ENCODE peak calls at places on chromosome 20, in four cellular contexts. J, R, F and L are unnamed samples.

GRCh38 chr20:46253391-46253790 is 54.9 kb downstream of the CDH22 start:
- DNase-seq in J (peak; percentile 53), R (peak; percentile 21), F (no peak), L (no peak)

GRCh38 chr20:37905969-37906613 is 3.2 kb downstream of the VSTM2L start:
- DNase-seq in J (no peak), R (no peak), F (no peak), L (no peak)

GRCh38 chr20:17653835-17654648 is 28.0 kb downstream of the RRBP1 start:
- DNase-seq in J (no peak), R (no peak), F (no peak), L (no peak)

GRCh38 chr20:33316343-33316742 is 33.3 kb downstream of the BPIFB1 start:
- DNase-seq in J (no peak), R (no peak), F (no peak), L (no peak)

GRCh38 chr20:2688041-2688591 is 4.5 kb upstream of the EBF4 start:
- DNase-seq in J (peak; percentile 79), R (peak; percentile 68), F (peak; percentile 36), L (peak; percentile 63)

GRCh38 chr20:34716921-34717229 is 12.7 kb downstream of the TP53INP2 start:
- DNase-seq in J (no peak), R (no peak), F (no peak), L (no peak)

GRCh38 chr20:23347791-23348190 is 2.8 kb upstream of the NXT1 start:
- DNase-seq in J (no peak), R (no peak), F (no peak), L (no peak)

GRCh38 chr20:1894951-1895673 is at the start of gene SIRPA:
- DNase-seq in J (peak; percentile 42), R (peak; percentile 61), F (peak; percentile 69), L (peak; percentile 67)

GRCh38 chr20:62933966-62934365 is 4.0 kb upstream of the GID8 start:
- DNase-seq in J (no peak), R (no peak), F (no peak), L (no peak)

GRCh38 chr20:36175016-36175415 is 20.5 kb downstream of the EPB41L1 start:
- DNase-seq in J (no peak), R (no peak), F (no peak), L (no peak)

GRCh38 chr20:11229772-11230171 is 556.0 kb upstream of the JAG1 start:
- DNase-seq in J (no peak), R (no peak), F (peak; percentile 33), L (peak; percentile 82)

GRCh38 chr20:8389381-8390368 is 257.6 kb downstream of the PLCB1 start:
- DNase-seq in J (no peak), R (no peak), F (no peak), L (peak; percentile 62)

GRCh38 chr20:23536601-23537000 is 31.7 kb downstream of the CST9L start:
- DNase-seq in J (no peak), R (no peak), F (no peak), L (no peak)

GRCh38 chr20:50433001-50433400 is 77.2 kb upstream of the PTPN1 start:
- DNase-seq in J (no peak), R (no peak), F (no peak), L (no peak)

GRCh38 chr20:17667445-17667844 is 14.6 kb downstream of the RRBP1 start:
- DNase-seq in J (no peak), R (no peak), F (no peak), L (no peak)

GRCh38 chr20:23448167-23448566 is 4.5 kb downstream of the CST11 start:
- DNase-seq in J (no peak), R (no peak), F (no peak), L (no peak)

GRCh38 chr20:36092424-36093024 is 62.0 kb upstream of the EPB41L1 start:
- DNase-seq in J (peak; percentile 49), R (peak; percentile 72), F (peak; percentile 30), L (no peak)

GRCh38 chr20:15760217-15760567 is 813.1 kb downstream of the KIF16B start:
- DNase-seq in J (no peak), R (peak; percentile 23), F (no peak), L (no peak)

GRCh38 chr20:62508641-62509051 is 32.9 kb upstream of the GATA5 start:
- DNase-seq in J (no peak), R (no peak), F (no peak), L (no peak)

GRCh38 chr20:46393967-46394366 is 12.4 kb downstream of the ELMO2 start:
- DNase-seq in J (no peak), R (no peak), F (no peak), L (no peak)

GRCh38 chr20:21100590-21101452 is 5.3 kb downstream of the LINC00237 start:
- DNase-seq in J (peak; percentile 69), R (peak; percentile 35), F (no peak), L (peak; percentile 27)

GRCh38 chr20:25346349-25346748 is 44.3 kb downstream of the ABHD12 start:
- DNase-seq in J (no peak), R (no peak), F (no peak), L (no peak)

GRCh38 chr20:45732199-45732598 is 10.1 kb downstream of the SPINT4 start:
- DNase-seq in J (no peak), R (no peak), F (no peak), L (no peak)

GRCh38 chr20:62940875-62941274 is 2.9 kb downstream of the GID8 start:
- DNase-seq in J (no peak), R (no peak), F (no peak), L (no peak)

GRCh38 chr20:16927031-16927430 is 178.9 kb downstream of the OTOR start:
- DNase-seq in J (no peak), R (no peak), F (no peak), L (no peak)

GRCh38 chr20:59987135-59987534 is 28.9 kb downstream of the CDH26 start:
- DNase-seq in J (no peak), R (no peak), F (no peak), L (no peak)

GRCh38 chr20:49396230-49396629 is 86.2 kb downstream of the KCNB1 start:
- DNase-seq in J (no peak), R (no peak), F (no peak), L (no peak)
- TF ChIP-seq CTCF in J (no peak), R (peak; percentile 20), F (no peak), L (no peak)

DNA sequence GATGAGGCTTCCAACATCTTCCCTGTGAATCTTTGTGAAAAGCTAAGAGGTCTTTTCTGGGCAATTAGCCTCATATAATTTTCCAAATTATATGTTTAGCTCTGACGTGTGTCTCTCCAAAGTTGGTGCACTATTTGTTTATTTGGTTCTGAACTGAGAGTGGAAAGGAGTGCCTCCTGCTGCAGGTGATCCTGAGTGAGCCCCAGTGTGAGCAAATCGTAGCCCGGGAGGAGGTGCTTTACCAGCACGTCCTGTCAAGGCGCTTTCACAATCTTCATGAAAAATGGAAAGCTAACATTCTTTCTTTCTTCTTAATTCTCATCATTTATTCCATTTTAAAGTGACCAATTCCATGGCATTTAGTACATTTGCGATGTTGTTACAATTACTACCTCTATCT is 231.9 kb downstream of the BMP2 start:
- DNase-seq in J (no peak), R (no peak), F (no peak), L (no peak)
- TF ChIP-seq CTCF in J (no peak), R (no peak), F (no peak), L (no peak)

GRCh38 chr20:841568-842546 is 8.3 kb downstream of the FAM110A start:
- DNase-seq in J (peak; percentile 63), R (peak; percentile 23), F (no peak), L (no peak)

GRCh38 chr20:840858-841567 is 7.5 kb downstream of the FAM110A start:
- DNase-seq in J (peak; percentile 58), R (peak; percentile 44), F (no peak), L (peak; percentile 30)

GRCh38 chr20:839015-839414 is 5.5 kb downstream of the FAM110A start:
- DNase-seq in J (no peak), R (no peak), F (no peak), L (no peak)

GRCh38 chr20:840503-840857 is 7.0 kb downstream of the FAM110A start:
- DNase-seq in J (no peak), R (no peak), F (no peak), L (no peak)

GRCh38 chr20:839626-840025 is 6.1 kb downstream of the FAM110A start:
- DNase-seq in J (no peak), R (no peak), F (no peak), L (no peak)
- TF ChIP-seq CTCF in J (no peak), R (no peak), F (no peak), L (no peak)

GRCh38 chr20:58841539-58842264 is 9.0 kb downstream of the GNAS-AS1 start:
- DNase-seq in J (peak; percentile 28), R (peak; percentile 37), F (no peak), L (no peak)

GRCh38 chr20:58843128-58843556 is 7.6 kb downstream of the GNAS-AS1 start:
- DNase-seq in J (peak; percentile 61), R (no peak), F (no peak), L (no peak)

GRCh38 chr20:58839991-58840747 is 10.5 kb downstream of the GNAS-AS1 start:
- DNase-seq in J (peak; percentile 34), R (peak; percentile 18), F (no peak), L (no peak)

GRCh38 chr20:58840816-58841538 is 9.7 kb downstream of the GNAS-AS1 start:
- DNase-seq in J (no peak), R (no peak), F (no peak), L (no peak)

DNA sequence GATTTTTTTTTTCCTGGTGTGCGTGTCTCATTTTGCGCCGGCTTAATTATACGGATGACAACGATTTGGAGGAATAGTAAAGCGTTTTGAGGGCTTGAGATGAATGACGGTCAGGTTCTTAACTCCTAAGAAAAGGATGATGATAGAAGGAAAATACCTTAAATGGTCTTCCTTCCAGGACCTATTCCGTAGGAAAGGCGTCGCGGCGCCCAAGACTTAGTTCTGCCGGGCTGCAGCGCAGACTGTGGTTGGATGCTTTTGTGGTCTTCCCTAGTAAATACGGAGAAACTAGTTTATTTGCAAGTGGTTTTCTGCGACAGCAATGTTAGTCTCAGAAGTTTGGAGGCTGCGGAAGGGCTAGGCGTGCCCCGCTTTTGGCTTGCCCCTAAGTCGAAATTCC is 8.4 kb downstream of the GNAS-AS1 start:
- DNase-seq in J (no peak), R (no peak), F (no peak), L (no peak)
- TF ChIP-seq CTCF in J (no peak), R (no peak), F (no peak), L (no peak)

GRCh38 chr20:41897708-41898107 is 279.5 kb upstream of the CHD6 start:
- DNase-seq in J (no peak), R (no peak), F (no peak), L (no peak)
- TF ChIP-seq CTCF in J (no peak), R (no peak), F (no peak), L (no peak)

GRCh38 chr20:31661625-31662371 is 24.1 kb downstream of the COX4I2 start:
- DNase-seq in J (peak; percentile 87), R (peak; percentile 83), F (peak; percentile 86), L (peak; percentile 84)
- TF ChIP-seq CTCF in J (peak; percentile 88), R (peak; percentile 78), F (peak; percentile 84), L (peak; percentile 56)